ENCODE peak calls at places on chromosomes 13 and 19, in seven cellular contexts. Q is spleen, L is NCI-H1105, X is ACHN, M is NCI-H1694 treated with DMSO at 0.1 percent for 48 hours, P is WTC11, E is activated T-helper 1 cell treated with Interleukin-2 at 50 U/mL for 16 hours. H is an unnamed sample.

GRCh38 chr13:44715287-44716224 is 139.4 kb upstream of the TSC22D1 start:
- DNase-seq in L (no peak), Q (no peak), E (no peak), M (no peak), P (no peak), X (no peak), H (no peak)

GRCh38 chr13:98475521-98475920 is 101.4 kb downstream of the STK24 start:
- DNase-seq in Q (no peak), E (no peak), M (no peak), P (peak), L (no peak), X (no peak), H (no peak)

GRCh38 chr13:93900735-93901134 is 578.7 kb downstream of the DCT start:
- DNase-seq in Q (no peak), L (no peak), E (no peak), X (no peak), M (no peak), P (no peak), H (no peak)

GRCh38 chr13:77184455-77184854 is 142.4 kb downstream of the MYCBP2 start:
- DNase-seq in L (no peak), X (no peak), P (no peak), Q (peak), E (no peak), M (no peak), H (peak)

GRCh38 chr13:108769213-108770070 is 140.0 kb downstream of the MYO16 start:
- DNase-seq in E (no peak), P (no peak), L (no peak), Q (no peak), M (no peak), X (no peak), H (no peak)

GRCh38 chr19:12194827-12195500 is 32.1 kb downstream of the ZNF136 start:
- DNase-seq in L (no peak), Q (peak), M (no peak), P (peak), X (no peak), E (peak), H (no peak)

GRCh38 chr13:38395505-38395803 is 45.8 kb downstream of the UFM1 start:
- DNase-seq in L (no peak), X (no peak), M (no peak), E (no peak), Q (no peak), P (no peak), H (no peak)

GRCh38 chr19:680287-681028 is 4.3 kb downstream of the FSTL3 start:
- DNase-seq in Q (peak), M (peak), P (peak), E (peak), L (peak), X (peak), H (peak)

GRCh38 chr13:32150794-32151193 is 119.2 kb downstream of the FRY start:
- DNase-seq in Q (no peak), M (no peak), L (no peak), X (no peak), P (no peak), E (no peak), H (no peak)

GRCh38 chr19:2488942-2489731 is 13.2 kb downstream of the GADD45B start:
- DNase-seq in E (no peak), P (peak), X (peak), L (peak), Q (peak), M (no peak), H (no peak)

GRCh38 chr19:12052057-12052570 is 647 bp downstream of the ZNF878 start:
- DNase-seq in E (no peak), Q (no peak), P (no peak), X (no peak), L (peak), M (no peak), H (no peak)

GRCh38 chr19:53365134-53365898 is at the start of gene ZNF525:
- DNase-seq in X (no peak), Q (peak), M (peak), P (peak), L (peak), E (peak), H (no peak)

GRCh38 chr13:109979186-109979585 is 192.8 kb upstream of the IRS2 start:
- DNase-seq in X (no peak), M (no peak), Q (no peak), P (no peak), L (no peak), E (no peak), H (no peak)

GRCh38 chr19:41457241-41457640 is 14.3 kb downstream of the ERICH4 start:
- DNase-seq in L (no peak), P (no peak), E (no peak), Q (no peak), X (no peak), M (no peak), H (no peak)

GRCh38 chr19:11499890-11500420 is 5.7 kb downstream of the ZNF653 start:
- DNase-seq in M (no peak), P (no peak), L (no peak), Q (no peak), E (no peak), X (no peak), H (no peak)

GRCh38 chr13:111317571-111318360 is 2.7 kb upstream of the TEX29 start:
- DNase-seq in L (no peak), X (no peak), P (no peak), M (no peak), E (no peak), Q (no peak), H (no peak)

GRCh38 chr13:84136582-84136981 is 254.3 kb upstream of the SLITRK1 start:
- DNase-seq in E (no peak), X (no peak), P (no peak), M (no peak), L (no peak), Q (no peak), H (no peak)

GRCh38 chr13:112137144-112137543 is 70.2 kb downstream of the SOX1 start:
- DNase-seq in P (no peak), X (no peak), M (no peak), E (no peak), Q (peak), L (no peak), H (no peak)

GRCh38 chr13:111474136-111475002 is 153.9 kb downstream of the TEX29 start:
- DNase-seq in X (peak), E (no peak), Q (no peak), P (no peak), L (peak), M (peak), H (no peak)

GRCh38 chr13:101556676-101557121 is 104.2 kb downstream of the ITGBL1 start:
- DNase-seq in M (no peak), L (no peak), E (no peak), P (no peak), X (no peak), Q (no peak), H (no peak)

H was measured in SIG-M5.